ENCODE peak calls at places on chromosomes 12 and 14, in eight cellular contexts. One of them, this sample, is unnamed.

GRCh38 chr14:100547633-100548294 is 39.5 kb downstream of the BEGAIN start:
- DNase-seq in fibroblast of lung: peak; percentile 59
- DNase-seq in testis: peak; percentile 34
- DNase-seq in upper lobe of right lung: peak; percentile 84
- DNase-seq in heart left ventricle: peak; percentile 57
- DNase-seq in fibroblast of mammary gland: no peak
- DNase-seq in heart right ventricle: peak; percentile 54
- DNase-seq in tibial artery: peak; percentile 67
- DNase-seq in this sample: peak; percentile 70

GRCh38 chr12:101697930-101698781 is 716 bp downstream of the CHPT1 start:
- DNase-seq in fibroblast of mammary gland: peak; percentile 34
- DNase-seq in upper lobe of right lung: peak; percentile 80
- DNase-seq in fibroblast of lung: peak; percentile 31
- DNase-seq in heart right ventricle: peak; percentile 67
- DNase-seq in testis: peak; percentile 47
- DNase-seq in tibial artery: peak; percentile 53
- DNase-seq in heart left ventricle: peak; percentile 80
- DNase-seq in this sample: peak; percentile 43

GRCh38 chr12:120314220-120314619 is 12.1 kb downstream of the SIRT4 start:
- DNase-seq in fibroblast of mammary gland: peak; percentile 6
- DNase-seq in tibial artery: no peak
- DNase-seq in upper lobe of right lung: no peak
- DNase-seq in fibroblast of lung: no peak
- DNase-seq in testis: no peak
- DNase-seq in heart left ventricle: no peak
- DNase-seq in heart right ventricle: no peak
- DNase-seq in this sample: peak; percentile 10

GRCh38 chr12:93536766-93537515 is 35.5 kb upstream of the SOCS2 start:
- DNase-seq in tibial artery: no peak
- DNase-seq in heart left ventricle: no peak
- DNase-seq in upper lobe of right lung: no peak
- DNase-seq in testis: no peak
- DNase-seq in fibroblast of mammary gland: no peak
- DNase-seq in fibroblast of lung: no peak
- DNase-seq in heart right ventricle: no peak
- DNase-seq in this sample: no peak

GRCh38 chr12:100225491-100225890 is 24.9 kb downstream of the ACTR6 start:
- DNase-seq in testis: no peak
- DNase-seq in heart left ventricle: no peak
- DNase-seq in upper lobe of right lung: no peak
- DNase-seq in fibroblast of lung: no peak
- DNase-seq in heart right ventricle: no peak
- DNase-seq in tibial artery: no peak
- DNase-seq in fibroblast of mammary gland: no peak
- DNase-seq in this sample: no peak

GRCh38 chr14:102683399-102684275 is 91.2 kb downstream of the RCOR1 start:
- DNase-seq in fibroblast of mammary gland: no peak
- DNase-seq in upper lobe of right lung: peak; percentile 65
- DNase-seq in testis: peak; percentile 59
- DNase-seq in tibial artery: no peak
- DNase-seq in heart left ventricle: no peak
- DNase-seq in fibroblast of lung: no peak
- DNase-seq in heart right ventricle: no peak
- DNase-seq in this sample: no peak

GRCh38 chr14:50531595-50532501 is 521 bp downstream of the MAP4K5 start:
- DNase-seq in heart left ventricle: peak; percentile 58
- DNase-seq in testis: peak; percentile 75
- DNase-seq in upper lobe of right lung: peak; percentile 81
- DNase-seq in fibroblast of lung: peak; percentile 41
- DNase-seq in tibial artery: peak; percentile 50
- DNase-seq in fibroblast of mammary gland: peak; percentile 33
- DNase-seq in heart right ventricle: peak; percentile 54
- DNase-seq in this sample: peak; percentile 52

GRCh38 chr14:74784634-74785033 is 21.5 kb downstream of the YLPM1 start:
- DNase-seq in heart left ventricle: no peak
- DNase-seq in fibroblast of mammary gland: no peak
- DNase-seq in tibial artery: no peak
- DNase-seq in fibroblast of lung: no peak
- DNase-seq in upper lobe of right lung: no peak
- DNase-seq in heart right ventricle: no peak
- DNase-seq in testis: no peak
- DNase-seq in this sample: no peak

GRCh38 chr14:96104469-96105057 is 65.4 kb downstream of the C14orf132 start:
- DNase-seq in heart right ventricle: peak; percentile 62
- DNase-seq in tibial artery: peak; percentile 90
- DNase-seq in heart left ventricle: peak; percentile 72
- DNase-seq in upper lobe of right lung: peak; percentile 83
- DNase-seq in fibroblast of lung: peak; percentile 100
- DNase-seq in testis: no peak
- DNase-seq in fibroblast of mammary gland: peak; percentile 100
- DNase-seq in this sample: peak; percentile 94

GRCh38 chr14:59318908-59319307 is 130.4 kb downstream of the DAAM1 start:
- DNase-seq in fibroblast of lung: no peak
- DNase-seq in testis: no peak
- DNase-seq in fibroblast of mammary gland: no peak
- DNase-seq in tibial artery: no peak
- DNase-seq in heart left ventricle: no peak
- DNase-seq in heart right ventricle: no peak
- DNase-seq in upper lobe of right lung: no peak
- DNase-seq in this sample: no peak

GRCh38 chr14:65949711-65950516 is 536.3 kb upstream of the CCDC196 start:
- DNase-seq in upper lobe of right lung: peak; percentile 73
- DNase-seq in heart right ventricle: peak; percentile 37
- DNase-seq in fibroblast of mammary gland: peak; percentile 35
- DNase-seq in tibial artery: no peak
- DNase-seq in fibroblast of lung: peak; percentile 0
- DNase-seq in testis: peak; percentile 31
- DNase-seq in heart left ventricle: peak; percentile 76
- DNase-seq in this sample: peak; percentile 41

DNA sequence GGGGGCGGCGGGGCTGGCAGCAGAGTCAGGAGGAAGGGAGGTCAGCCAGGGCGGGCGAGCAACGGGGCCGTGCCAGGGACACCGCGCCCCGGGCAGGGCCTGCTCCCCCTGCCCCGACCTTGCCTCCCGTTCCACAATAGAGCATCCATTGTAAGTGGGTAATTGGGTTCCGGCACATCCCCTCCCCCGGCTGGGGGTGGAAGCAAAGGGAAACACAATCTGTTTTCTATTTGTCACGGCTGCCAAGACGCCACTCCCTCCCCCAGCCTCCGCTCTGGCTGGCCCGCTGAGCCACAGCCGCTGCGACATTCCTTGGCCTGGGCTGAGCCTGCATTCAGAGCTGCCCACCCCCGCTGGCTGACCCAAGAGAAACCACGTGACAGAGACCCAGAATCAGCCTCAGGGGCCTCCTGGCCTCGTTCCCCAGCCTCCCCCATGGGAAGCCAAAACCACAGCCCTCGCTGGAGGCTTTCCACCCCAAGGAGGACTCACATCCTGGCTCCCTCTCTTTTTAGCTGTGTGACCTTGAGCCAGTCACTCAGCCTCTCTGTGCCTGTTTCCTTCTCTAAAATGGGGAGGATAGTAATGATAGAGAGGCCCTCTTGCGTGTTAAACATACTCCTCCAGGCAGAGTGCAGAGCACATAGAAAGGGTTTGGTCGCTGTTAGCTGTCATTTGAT is 117.6 kb downstream of the SCARB1 start:
- DNase-seq in upper lobe of right lung: peak; percentile 93
- DNase-seq in heart left ventricle: peak; percentile 96
- DNase-seq in tibial artery: peak; percentile 95
- DNase-seq in fibroblast of mammary gland: peak; percentile 96
- DNase-seq in heart right ventricle: peak; percentile 92
- DNase-seq in testis: peak; percentile 98
- DNase-seq in fibroblast of lung: peak; percentile 93
- DNase-seq in this sample: peak; percentile 93
- TF ChIP-seq CTCF in upper lobe of right lung: no peak
- TF ChIP-seq CTCF in heart left ventricle: no peak
- TF ChIP-seq CTCF in tibial artery: no peak
- TF ChIP-seq CTCF in fibroblast of mammary gland: no peak
- TF ChIP-seq CTCF in heart right ventricle: no peak
- TF ChIP-seq CTCF in testis: no peak
- TF ChIP-seq CTCF in fibroblast of lung: no peak
- TF ChIP-seq CTCF in this sample: no peak

DNA sequence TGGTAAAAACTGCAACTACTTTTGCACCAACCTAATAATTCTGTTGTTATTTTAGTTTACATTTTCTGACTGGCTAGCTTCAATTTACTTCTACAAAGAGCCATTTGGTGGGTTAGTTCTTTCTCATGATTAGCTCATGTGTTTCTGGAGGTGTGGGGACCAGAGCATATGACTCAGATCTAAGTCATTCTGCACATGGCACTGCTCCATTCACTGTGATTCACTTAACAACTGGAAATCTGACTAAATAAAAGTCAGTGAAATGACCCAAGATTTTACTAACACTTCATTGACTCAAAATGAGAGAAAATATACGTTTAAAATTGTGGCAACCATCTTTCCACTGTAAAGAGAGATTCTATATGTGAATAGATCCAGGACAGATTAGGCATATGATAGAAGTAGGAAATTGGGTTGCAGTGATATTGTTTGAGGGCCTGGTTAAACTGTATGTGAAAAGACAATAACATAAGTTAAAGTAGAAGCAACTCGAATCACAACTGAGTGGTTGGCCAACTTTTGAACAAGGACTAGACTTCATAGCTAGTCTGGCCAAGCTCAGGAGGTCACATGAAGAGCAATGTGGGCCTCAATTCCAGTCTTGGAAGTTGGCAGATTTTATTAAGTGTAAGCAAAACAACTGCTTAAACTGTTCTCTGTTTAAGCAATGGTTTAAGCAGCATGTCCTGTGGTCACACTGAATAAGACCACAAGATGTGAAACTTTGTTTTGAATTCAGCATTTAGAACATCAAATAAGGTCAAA is 100.2 kb downstream of the TMTC3 start:
- DNase-seq in upper lobe of right lung: no peak
- DNase-seq in heart right ventricle: no peak
- DNase-seq in tibial artery: peak; percentile 59
- DNase-seq in heart left ventricle: peak; percentile 40
- DNase-seq in testis: no peak
- DNase-seq in fibroblast of mammary gland: peak; percentile 100
- DNase-seq in fibroblast of lung: peak; percentile 99
- DNase-seq in this sample: peak; percentile 99
- H3K4me3 ChIP-seq in upper lobe of right lung: no peak overlapping the region
- H3K4me3 ChIP-seq in heart right ventricle: no peak overlapping the region
- H3K4me3 ChIP-seq in tibial artery: no peak overlapping the region
- H3K4me3 ChIP-seq in heart left ventricle: no peak overlapping the region
- H3K4me3 ChIP-seq in testis: no peak overlapping the region
- H3K4me3 ChIP-seq in fibroblast of mammary gland: no peak overlapping the region
- H3K4me3 ChIP-seq in fibroblast of lung: no peak overlapping the region
- H3K4me3 ChIP-seq in this sample: no peak overlapping the region

DNA sequence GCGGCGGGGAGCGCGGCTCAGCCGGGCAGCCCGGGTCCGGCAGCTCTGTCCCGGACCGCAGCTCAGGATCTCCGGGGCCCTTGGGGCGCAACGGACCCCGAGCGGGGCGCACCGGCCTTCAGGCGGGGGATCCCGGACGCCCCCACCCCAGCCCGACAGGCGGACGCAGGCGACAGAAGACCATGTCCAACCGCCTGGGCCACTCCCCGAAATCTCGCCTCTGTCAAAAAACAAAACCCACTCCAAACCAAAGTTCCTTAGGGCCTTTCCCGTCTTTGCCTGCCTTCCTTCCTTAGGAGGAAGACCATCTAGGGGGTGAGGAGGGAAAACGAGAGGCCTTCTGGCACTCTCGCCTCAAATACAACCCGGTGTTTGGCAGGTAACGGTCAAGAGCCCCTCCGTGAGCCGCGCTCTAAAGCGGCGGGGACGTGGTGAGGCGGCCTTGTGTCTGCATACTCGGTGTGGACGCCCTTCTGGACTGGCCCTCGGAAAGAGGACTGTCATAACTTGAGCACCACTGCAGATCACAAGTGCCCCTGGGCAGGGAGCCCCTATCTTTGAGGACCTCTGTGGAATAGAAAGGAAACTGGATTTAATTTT is 611 bp downstream of the HCFC2 start:
- DNase-seq in fibroblast of mammary gland: no peak
- DNase-seq in fibroblast of lung: peak; percentile 10
- DNase-seq in upper lobe of right lung: no peak
- DNase-seq in testis: peak; percentile 33
- DNase-seq in tibial artery: peak; percentile 23
- DNase-seq in heart right ventricle: peak; percentile 25
- DNase-seq in heart left ventricle: peak; percentile 47
- DNase-seq in this sample: peak; percentile 16
- TF ChIP-seq CTCF in fibroblast of mammary gland: no peak
- TF ChIP-seq CTCF in fibroblast of lung: no peak
- TF ChIP-seq CTCF in upper lobe of right lung: no peak
- TF ChIP-seq CTCF in testis: no peak
- TF ChIP-seq CTCF in tibial artery: no peak
- TF ChIP-seq CTCF in heart right ventricle: no peak
- TF ChIP-seq CTCF in heart left ventricle: no peak
- TF ChIP-seq CTCF in this sample: no peak

GRCh38 chr12:88947486-88948043 is 367.3 kb upstream of the KITLG start:
- DNase-seq in testis: no peak
- DNase-seq in heart right ventricle: no peak
- DNase-seq in upper lobe of right lung: no peak
- DNase-seq in fibroblast of mammary gland: no peak
- DNase-seq in tibial artery: no peak
- DNase-seq in fibroblast of lung: no peak
- DNase-seq in heart left ventricle: no peak
- DNase-seq in this sample: no peak

GRCh38 chr12:88940854-88941253 is 360.6 kb upstream of the KITLG start:
- DNase-seq in upper lobe of right lung: no peak
- DNase-seq in heart left ventricle: no peak
- DNase-seq in fibroblast of lung: no peak
- DNase-seq in fibroblast of mammary gland: no peak
- DNase-seq in tibial artery: no peak
- DNase-seq in testis: no peak
- DNase-seq in heart right ventricle: no peak
- DNase-seq in this sample: no peak

GRCh38 chr12:88944403-88944802 is 364.1 kb upstream of the KITLG start:
- DNase-seq in fibroblast of lung: peak; percentile 28
- DNase-seq in heart left ventricle: no peak
- DNase-seq in tibial artery: no peak
- DNase-seq in fibroblast of mammary gland: peak; percentile 67
- DNase-seq in testis: no peak
- DNase-seq in heart right ventricle: no peak
- DNase-seq in upper lobe of right lung: no peak
- DNase-seq in this sample: peak; percentile 48

GRCh38 chr12:88946377-88946997 is 366.2 kb upstream of the KITLG start:
- DNase-seq in fibroblast of mammary gland: peak; percentile 84
- DNase-seq in heart left ventricle: peak; percentile 33
- DNase-seq in testis: no peak
- DNase-seq in tibial artery: peak; percentile 20
- DNase-seq in fibroblast of lung: peak; percentile 85
- DNase-seq in upper lobe of right lung: no peak
- DNase-seq in heart right ventricle: no peak
- DNase-seq in this sample: peak; percentile 82

GRCh38 chr12:88945041-88945732 is 364.9 kb upstream of the KITLG start:
- DNase-seq in fibroblast of mammary gland: no peak
- DNase-seq in heart right ventricle: no peak
- DNase-seq in heart left ventricle: no peak
- DNase-seq in testis: no peak
- DNase-seq in upper lobe of right lung: no peak
- DNase-seq in fibroblast of lung: peak; percentile 70
- DNase-seq in tibial artery: no peak
- DNase-seq in this sample: peak; percentile 82
- H3K4me3 ChIP-seq in fibroblast of mammary gland: no peak overlapping the region
- H3K4me3 ChIP-seq in heart right ventricle: no peak overlapping the region
- H3K4me3 ChIP-seq in heart left ventricle: no peak overlapping the region
- H3K4me3 ChIP-seq in testis: no peak overlapping the region
- H3K4me3 ChIP-seq in upper lobe of right lung: no peak overlapping the region
- H3K4me3 ChIP-seq in fibroblast of lung: no peak overlapping the region
- H3K4me3 ChIP-seq in tibial artery: no peak overlapping the region
- H3K4me3 ChIP-seq in this sample: no peak overlapping the region

GRCh38 chr14:46651526-46652144 is at the start of gene RPL10L:
- DNase-seq in heart left ventricle: no peak
- DNase-seq in fibroblast of lung: no peak
- DNase-seq in heart right ventricle: no peak
- DNase-seq in testis: peak; percentile 91
- DNase-seq in upper lobe of right lung: no peak
- DNase-seq in fibroblast of mammary gland: no peak
- DNase-seq in tibial artery: no peak
- DNase-seq in this sample: no peak
- TF ChIP-seq CTCF in heart left ventricle: no peak
- TF ChIP-seq CTCF in fibroblast of lung: peak; percentile 2
- TF ChIP-seq CTCF in heart right ventricle: no peak
- TF ChIP-seq CTCF in testis: peak; percentile 55
- TF ChIP-seq CTCF in upper lobe of right lung: no peak
- TF ChIP-seq CTCF in fibroblast of mammary gland: no peak
- TF ChIP-seq CTCF in tibial artery: no peak
- TF ChIP-seq CTCF in this sample: peak; percentile 10